ENCODE peak calls at places on chromosomes 4 and X, in ten cellular contexts. J, F, Q, V, U, P, N, D, X and L are unnamed samples. For H3K4me1, the result is how much of the 10 kb centered on the place peaks cover.

GRCh38 chrX:47579537-47579936 is 2.7 kb upstream of the TIMP1 start:
- DNase-seq in J (no peak), F (no peak), Q (no peak), V (no peak), U (no peak), P (peak), N (no peak), D (peak), X (no peak), L (no peak)

GRCh38 chrX:155086202-155086840 is 15.0 kb downstream of the BRCC3 start:
- DNase-seq in J (no peak), F (no peak), Q (no peak), V (no peak), U (peak), P (peak), N (peak), D (no peak), X (no peak), L (peak)

GRCh38 chr4:137312257-137312656 is 220.0 kb downstream of the PCDH18 start:
- DNase-seq in J (no peak), F (no peak), Q (peak), V (no peak), U (no peak), P (peak), N (no peak), D (no peak), X (no peak), L (no peak)

GRCh38 chrX:68827848-68828562 is 816 bp upstream of the EFNB1 start:
- DNase-seq in J (peak), F (peak), Q (peak), V (peak), U (peak), P (peak), N (peak), D (peak), X (peak), L (peak)

GRCh38 chrX:66019310-66019652 is 20.6 kb downstream of the VSIG4 start:
- DNase-seq in J (no peak), F (no peak), Q (no peak), V (no peak), U (no peak), P (no peak), N (no peak), D (no peak), X (no peak), L (no peak)

GRCh38 chr4:132866616-132867015 is 282.5 kb upstream of the PCDH10 start:
- DNase-seq in J (no peak), F (no peak), Q (no peak), V (no peak), U (no peak), P (no peak), N (no peak), D (no peak), X (no peak), L (no peak)

GRCh38 chr4:145427991-145428390 is 53.7 kb upstream of the SMAD1 start:
- DNase-seq in J (no peak), F (no peak), Q (no peak), V (no peak), U (no peak), P (no peak), N (no peak), D (no peak), X (no peak), L (no peak)

GRCh38 chr4:150771374-150771773 is 189.4 kb downstream of the MAB21L2 start:
- DNase-seq in J (no peak), F (no peak), Q (no peak), V (no peak), U (no peak), P (no peak), N (no peak), D (no peak), X (no peak), L (no peak)

GRCh38 chr4:74365761-74366160 is 816 bp downstream of the EREG start:
- DNase-seq in J (peak), F (no peak), Q (no peak), V (peak), U (no peak), P (peak), N (no peak), D (no peak), X (peak), L (no peak)

GRCh38 chr4:147136308-147136707 is 190.6 kb upstream of the TTC29 start:
- DNase-seq in J (no peak), F (no peak), Q (no peak), V (peak), U (no peak), P (peak), N (peak), D (no peak), X (no peak), L (no peak)

GRCh38 chr4:687048-687974 is 1.6 kb downstream of the SLC49A3 start:
- DNase-seq in J (peak), F (peak), Q (peak), V (peak), U (no peak), P (peak), N (peak), D (peak), X (no peak), L (no peak)

GRCh38 chr4:113978105-113978504 is 1.3 kb downstream of the ARSJ start:
- DNase-seq in J (no peak), F (no peak), Q (no peak), V (no peak), U (no peak), P (no peak), N (no peak), D (no peak), X (no peak), L (no peak)

GRCh38 chr4:76377922-76378321 is 43.0 kb downstream of the CCDC158 start:
- DNase-seq in J (no peak), F (no peak), Q (no peak), V (no peak), U (peak), P (peak), N (no peak), D (peak), X (peak), L (no peak)

DNA sequence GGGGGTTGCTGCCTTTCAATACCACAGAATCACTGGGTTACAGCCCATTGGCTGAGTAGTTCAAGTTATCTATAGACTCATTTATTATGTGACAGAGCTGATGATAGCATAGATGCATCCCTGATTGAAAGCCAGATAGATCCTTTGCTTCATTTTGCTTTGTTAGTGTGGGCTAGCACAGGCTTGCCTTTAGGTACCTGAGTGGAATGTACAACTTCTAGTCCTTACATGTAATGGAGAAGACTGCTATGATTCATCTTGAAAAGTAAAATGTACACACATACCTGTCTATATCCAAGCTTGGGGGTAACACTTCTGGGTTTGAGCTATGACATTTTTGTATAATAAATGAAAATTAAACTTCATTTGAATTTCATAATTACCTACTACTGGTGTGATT is 226.0 kb upstream of the FTHL17 start:
- DNase-seq in J (no peak), F (no peak), Q (peak), V (no peak), U (no peak), P (no peak), N (no peak), D (no peak), X (no peak), L (no peak)
- H3K4me1 ChIP-seq in J (under half), F (under half), Q (under half), V (under half), U (under half), P (under half), N (under half), D (under half), X (under half), L (under half)

GRCh38 chr4:13706716-13707115 is 79.2 kb upstream of the BOD1L1 start:
- DNase-seq in J (no peak), F (no peak), Q (peak), V (no peak), U (no peak), P (no peak), N (no peak), D (no peak), X (no peak), L (no peak)
- H3K27ac ChIP-seq in J (no peak), F (peak), Q (peak), V (peak), U (no peak), P (peak), N (no peak), D (no peak), X (no peak), L (no peak)

GRCh38 chrX:317424-318067 is 1.1 kb downstream of the GTPBP6 start:
- DNase-seq in J (no peak), F (no peak), Q (no peak), V (no peak), U (no peak), P (no peak), N (no peak), D (no peak), X (no peak), L (no peak)
- H3K4me3 ChIP-seq in J (no peak), F (peak), Q (peak), V (peak), U (peak), P (peak), N (peak), D (peak), X (peak), L (peak)

GRCh38 chr4:39994356-39994755 is 16.6 kb upstream of the PDS5A start:
- DNase-seq in J (no peak), F (no peak), Q (no peak), V (no peak), U (no peak), P (no peak), N (no peak), D (no peak), X (no peak), L (no peak)
- H3K4me1 ChIP-seq in J (under half), F (under half), Q (under half), V (under half), U (under half), P (under half), N (under half), D (under half), X (under half), L (under half)

DNA sequence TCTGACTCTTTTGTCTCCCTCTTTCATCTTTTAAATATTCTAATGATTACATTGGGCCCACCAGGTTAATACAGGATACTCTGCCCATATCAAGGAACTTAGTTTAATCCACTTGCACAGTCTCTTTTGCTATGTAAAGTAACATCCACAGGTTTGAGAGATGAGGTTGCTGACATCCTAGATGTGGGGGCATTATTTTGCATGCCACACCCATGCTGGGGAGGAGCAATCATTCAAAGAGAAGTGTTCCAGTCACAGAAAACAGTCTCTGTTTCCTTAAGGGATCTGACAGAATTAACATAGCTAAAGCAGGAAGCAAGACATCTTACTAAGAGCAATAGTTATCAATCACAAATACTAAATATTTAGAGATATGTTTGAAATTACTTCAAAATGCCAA is 11.5 kb upstream of the TRAM1L1 start:
- DNase-seq in J (no peak), F (no peak), Q (no peak), V (no peak), U (no peak), P (no peak), N (no peak), D (no peak), X (no peak), L (no peak)
- H3K27ac ChIP-seq in J (no peak), F (no peak), Q (no peak), V (no peak), U (no peak), P (no peak), N (no peak), D (no peak), X (no peak), L (no peak)

DNA sequence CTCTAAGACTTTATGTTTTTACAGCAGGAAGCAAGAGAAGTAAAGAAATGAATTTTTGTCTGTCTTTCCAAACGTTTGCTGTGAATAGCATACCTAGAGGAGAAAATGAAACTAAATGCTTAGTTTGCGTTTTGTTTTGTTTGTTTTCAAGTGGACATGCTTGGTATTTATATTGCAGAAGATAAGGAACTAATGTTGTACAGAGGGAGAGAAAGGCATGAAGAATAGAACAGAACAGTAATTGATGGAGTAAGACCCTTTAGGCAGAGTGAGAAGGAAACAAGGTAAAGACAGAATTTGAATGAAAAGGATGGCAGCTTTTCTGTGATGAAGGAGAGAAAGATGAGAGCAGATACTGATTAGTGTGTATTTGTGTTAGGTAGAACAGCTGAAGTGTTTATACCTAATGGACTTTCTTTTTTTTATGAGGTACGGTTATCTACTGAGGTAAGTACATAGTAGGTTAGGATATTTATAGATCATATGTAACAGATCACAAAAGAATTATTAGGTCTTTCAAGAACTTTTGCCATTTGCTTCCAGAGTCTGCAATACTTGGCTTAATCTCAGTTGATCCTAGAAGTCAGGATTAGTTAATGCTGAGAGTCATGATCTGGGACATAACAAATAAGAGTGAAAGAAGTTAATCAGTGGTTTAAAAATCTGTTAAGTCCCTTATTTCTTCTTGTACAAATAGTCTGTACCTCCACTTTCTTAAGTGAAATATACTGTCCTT is 36.9 kb downstream of the FABP2 start:
- DNase-seq in J (no peak), F (no peak), Q (peak), V (no peak), U (no peak), P (peak), N (no peak), D (no peak), X (no peak), L (no peak)
- H3K4me3 ChIP-seq in J (peak), F (no peak), Q (peak), V (no peak), U (no peak), P (no peak), N (no peak), D (no peak), X (no peak), L (no peak)